ENCODE peak calls at places on chromosomes 5 and 9, in five cellular contexts. One of them, this sample, is unnamed. For H3K4me1, the result is how much of the 10 kb centered on the place peaks cover.

GRCh38 chr5:148179234-148179824 is 11.0 kb downstream of the SPINK14 start:
- DNase-seq in ovary: no peak
- DNase-seq in pancreas: no peak
- DNase-seq in aorta: no peak
- DNase-seq in A549: no peak
- DNase-seq in this sample: peak

GRCh38 chr9:13175732-13176131 is 103.8 kb downstream of the MPDZ start:
- DNase-seq in ovary: no peak
- DNase-seq in pancreas: no peak
- DNase-seq in aorta: no peak
- DNase-seq in A549: no peak
- DNase-seq in this sample: no peak

GRCh38 chr5:76715734-76716455 is at the start of gene F2R:
- DNase-seq in ovary: peak
- DNase-seq in pancreas: no peak
- DNase-seq in aorta: peak
- DNase-seq in A549: peak
- DNase-seq in this sample: peak

GRCh38 chr9:135605238-135605781 is 34.0 kb downstream of the GLT6D1 start:
- DNase-seq in ovary: peak
- DNase-seq in pancreas: peak
- DNase-seq in aorta: no peak
- DNase-seq in A549: no peak
- DNase-seq in this sample: peak

GRCh38 chr5:2007437-2007905 is 124.7 kb upstream of the IRX4 start:
- DNase-seq in ovary: no peak
- DNase-seq in pancreas: no peak
- DNase-seq in aorta: no peak
- DNase-seq in A549: no peak
- DNase-seq in this sample: no peak

GRCh38 chr5:63963080-63963735 is 963 bp upstream of the HTR1A start:
- DNase-seq in ovary: peak
- DNase-seq in pancreas: peak
- DNase-seq in aorta: peak
- DNase-seq in A549: peak
- DNase-seq in this sample: peak

GRCh38 chr5:102856374-102856748 is 101.3 kb downstream of the PAM start:
- DNase-seq in ovary: no peak
- DNase-seq in pancreas: no peak
- DNase-seq in aorta: no peak
- DNase-seq in A549: no peak
- DNase-seq in this sample: no peak

GRCh38 chr5:179313849-179314521 is 31.3 kb downstream of the ADAMTS2 start:
- DNase-seq in ovary: peak
- DNase-seq in pancreas: no peak
- DNase-seq in aorta: peak
- DNase-seq in A549: no peak
- DNase-seq in this sample: peak

GRCh38 chr5:58245479-58245845 is 214.4 kb downstream of the PLK2 start:
- DNase-seq in ovary: no peak
- DNase-seq in pancreas: no peak
- DNase-seq in aorta: no peak
- DNase-seq in A549: no peak
- DNase-seq in this sample: no peak

GRCh38 chr5:148620696-148621095 is 33.6 kb downstream of the HTR4 start:
- DNase-seq in ovary: no peak
- DNase-seq in pancreas: no peak
- DNase-seq in aorta: no peak
- DNase-seq in A549: no peak
- DNase-seq in this sample: no peak

GRCh38 chr9:95963659-95964058 is 88.2 kb downstream of the ERCC6L2 start:
- DNase-seq in ovary: no peak
- DNase-seq in pancreas: no peak
- DNase-seq in aorta: no peak
- DNase-seq in A549: no peak
- DNase-seq in this sample: no peak

GRCh38 chr9:33329117-33329563 is 38.8 kb downstream of the NFX1 start:
- DNase-seq in ovary: no peak
- DNase-seq in pancreas: peak
- DNase-seq in aorta: peak
- DNase-seq in A549: peak
- DNase-seq in this sample: no peak

GRCh38 chr9:129550199-129550839 is 70.6 kb downstream of the C9orf50 start:
- DNase-seq in ovary: peak
- DNase-seq in pancreas: peak
- DNase-seq in aorta: peak
- DNase-seq in A549: peak
- DNase-seq in this sample: peak

GRCh38 chr9:112112941-112113399 is 62.1 kb downstream of the SUSD1 start:
- DNase-seq in ovary: no peak
- DNase-seq in pancreas: no peak
- DNase-seq in aorta: no peak
- DNase-seq in A549: peak
- DNase-seq in this sample: peak

GRCh38 chr5:134398609-134399155 is 13.0 kb downstream of the CDKN2AIPNL start:
- DNase-seq in ovary: no peak
- DNase-seq in pancreas: no peak
- DNase-seq in aorta: no peak
- DNase-seq in A549: no peak
- DNase-seq in this sample: no peak

GRCh38 chr5:176823076-176823481 is 12.7 kb downstream of the UNC5A start:
- DNase-seq in ovary: no peak
- DNase-seq in pancreas: no peak
- DNase-seq in aorta: no peak
- DNase-seq in A549: no peak
- DNase-seq in this sample: no peak

GRCh38 chr5:93789173-93790070 is 48.0 kb upstream of the POU5F2 start:
- DNase-seq in ovary: no peak
- DNase-seq in pancreas: no peak
- DNase-seq in aorta: no peak
- DNase-seq in A549: no peak
- DNase-seq in this sample: no peak

DNA sequence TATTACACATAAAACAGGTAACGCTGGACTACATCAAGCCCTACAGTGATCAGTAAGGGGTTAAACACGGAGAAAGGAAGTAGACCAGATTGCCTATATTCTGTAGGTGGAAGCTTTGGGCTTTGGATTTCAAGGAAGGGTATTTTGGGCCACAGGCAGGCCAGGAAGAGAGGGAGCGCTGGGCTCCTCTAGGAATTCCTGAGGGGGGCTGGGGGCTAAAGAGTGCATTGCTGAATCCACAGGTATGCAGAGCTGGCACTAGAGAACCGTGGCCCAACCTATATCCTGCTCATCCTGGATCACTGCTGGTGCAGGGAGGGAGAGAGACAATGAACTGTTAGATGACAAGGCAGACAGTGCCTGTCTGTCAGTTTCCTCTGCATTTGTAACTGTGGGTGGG is 367.1 kb downstream of the CSNK1G3 start:
- DNase-seq in ovary: no peak
- DNase-seq in pancreas: no peak
- DNase-seq in aorta: no peak
- DNase-seq in A549: no peak
- DNase-seq in this sample: no peak
- H3K4me1 ChIP-seq in ovary: under half
- H3K4me1 ChIP-seq in pancreas: under half
- H3K4me1 ChIP-seq in aorta: under half
- H3K4me1 ChIP-seq in A549: under half
- H3K4me1 ChIP-seq in this sample: under half

GRCh38 chr9:137191245-137191644 is 2.8 kb downstream of the SSNA1 start:
- DNase-seq in ovary: no peak
- DNase-seq in pancreas: no peak
- DNase-seq in aorta: no peak
- DNase-seq in A549: no peak
- DNase-seq in this sample: no peak
- H3K4me1 ChIP-seq in ovary: under half
- H3K4me1 ChIP-seq in pancreas: under half
- H3K4me1 ChIP-seq in aorta: under half
- H3K4me1 ChIP-seq in A549: under half
- H3K4me1 ChIP-seq in this sample: under half

GRCh38 chr5:140182803-140183367 is 7.9 kb downstream of the CYSTM1 start:
- DNase-seq in ovary: peak
- DNase-seq in pancreas: peak
- DNase-seq in aorta: peak
- DNase-seq in A549: no peak
- DNase-seq in this sample: no peak
- H3K4me1 ChIP-seq in ovary: under half
- H3K4me1 ChIP-seq in pancreas: half or more
- H3K4me1 ChIP-seq in aorta: under half
- H3K4me1 ChIP-seq in A549: under half
- H3K4me1 ChIP-seq in this sample: under half

GRCh38 chr5:149780043-149780737 is 50.1 kb downstream of the PPARGC1B start:
- DNase-seq in ovary: no peak
- DNase-seq in pancreas: no peak
- DNase-seq in aorta: no peak
- DNase-seq in A549: no peak
- DNase-seq in this sample: no peak
- H3K4me1 ChIP-seq in ovary: under half
- H3K4me1 ChIP-seq in pancreas: under half
- H3K4me1 ChIP-seq in aorta: under half
- H3K4me1 ChIP-seq in A549: under half
- H3K4me1 ChIP-seq in this sample: under half

GRCh38 chr5:154092356-154092755 is 53.6 kb downstream of the MFAP3 start:
- DNase-seq in ovary: no peak
- DNase-seq in pancreas: no peak
- DNase-seq in aorta: no peak
- DNase-seq in A549: no peak
- DNase-seq in this sample: no peak
- H3K4me1 ChIP-seq in ovary: under half
- H3K4me1 ChIP-seq in pancreas: under half
- H3K4me1 ChIP-seq in aorta: under half
- H3K4me1 ChIP-seq in A549: under half
- H3K4me1 ChIP-seq in this sample: under half

GRCh38 chr9:99112750-99113417 is 8.0 kb downstream of the TGFBR1 start:
- DNase-seq in ovary: no peak
- DNase-seq in pancreas: no peak
- DNase-seq in aorta: no peak
- DNase-seq in A549: no peak
- DNase-seq in this sample: no peak

GRCh38 chr9:99114846-99115500 is 10.1 kb downstream of the TGFBR1 start:
- DNase-seq in ovary: no peak
- DNase-seq in pancreas: no peak
- DNase-seq in aorta: no peak
- DNase-seq in A549: no peak
- DNase-seq in this sample: no peak

GRCh38 chr9:99113418-99114048 is 8.6 kb downstream of the TGFBR1 start:
- DNase-seq in ovary: no peak
- DNase-seq in pancreas: no peak
- DNase-seq in aorta: no peak
- DNase-seq in A549: no peak
- DNase-seq in this sample: no peak

GRCh38 chr9:99115947-99116543 is 11.1 kb downstream of the TGFBR1 start:
- DNase-seq in ovary: no peak
- DNase-seq in pancreas: no peak
- DNase-seq in aorta: no peak
- DNase-seq in A549: no peak
- DNase-seq in this sample: no peak

GRCh38 chr9:99114049-99114440 is 9.1 kb downstream of the TGFBR1 start:
- DNase-seq in ovary: no peak
- DNase-seq in pancreas: no peak
- DNase-seq in aorta: no peak
- DNase-seq in A549: no peak
- DNase-seq in this sample: no peak
- H3K4me1 ChIP-seq in ovary: under half
- H3K4me1 ChIP-seq in pancreas: under half
- H3K4me1 ChIP-seq in aorta: under half
- H3K4me1 ChIP-seq in A549: under half
- H3K4me1 ChIP-seq in this sample: under half

DNA sequence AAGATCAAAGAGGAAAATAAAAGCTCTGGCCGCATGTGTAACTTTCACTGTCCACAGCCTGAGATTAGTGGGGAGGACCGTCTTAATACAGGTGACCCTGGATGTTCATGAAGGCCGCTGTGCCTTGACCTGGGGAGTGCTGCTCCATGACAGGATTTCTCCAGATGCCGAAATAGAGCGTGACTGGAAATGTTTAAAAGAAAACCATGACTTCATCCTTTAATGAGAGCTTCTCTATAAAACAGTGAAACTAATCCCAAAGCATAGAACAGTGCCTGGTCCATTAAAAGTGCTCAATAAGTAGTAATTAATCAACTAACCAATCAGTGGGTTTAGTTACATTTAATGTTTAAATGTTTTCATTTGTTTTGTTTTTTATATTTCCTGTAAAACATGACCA is 62.7 kb downstream of the ERAP1 start:
- DNase-seq in ovary: no peak
- DNase-seq in pancreas: no peak
- DNase-seq in aorta: no peak
- DNase-seq in A549: no peak
- DNase-seq in this sample: no peak
- H3K4me1 ChIP-seq in ovary: under half
- H3K4me1 ChIP-seq in pancreas: under half
- H3K4me1 ChIP-seq in aorta: under half
- H3K4me1 ChIP-seq in A549: under half
- H3K4me1 ChIP-seq in this sample: under half

This sample was measured in BE2C.